ENCODE peak calls at places on chromosomes 16 and 17, in five cellular contexts. One of them, this sample, is unnamed.

GRCh38 chr17:81044764-81045589 is 10.0 kb downstream of the BAIAP2 start:
- DNase-seq in tibial artery: peak
- DNase-seq in fibroblast of pulmonary artery: peak
- DNase-seq in astrocyte: peak
- DNase-seq in omental fat pad: peak
- DNase-seq in this sample: peak

GRCh38 chr17:19897901-19898300 is 30.2 kb upstream of the ULK2 start:
- DNase-seq in fibroblast of pulmonary artery: peak
- DNase-seq in omental fat pad: no peak
- DNase-seq in tibial artery: no peak
- DNase-seq in astrocyte: peak
- DNase-seq in this sample: no peak

GRCh38 chr17:3511841-3512511 is 36.2 kb downstream of the ASPA start:
- DNase-seq in tibial artery: no peak
- DNase-seq in fibroblast of pulmonary artery: no peak
- DNase-seq in omental fat pad: no peak
- DNase-seq in astrocyte: no peak
- DNase-seq in this sample: no peak

GRCh38 chr17:21228111-21228510 is 14.2 kb upstream of the TMEM11 start:
- DNase-seq in fibroblast of pulmonary artery: no peak
- DNase-seq in astrocyte: no peak
- DNase-seq in omental fat pad: no peak
- DNase-seq in tibial artery: no peak
- DNase-seq in this sample: no peak

GRCh38 chr17:12995896-12996295 is 21.9 kb downstream of the ELAC2 start:
- DNase-seq in omental fat pad: no peak
- DNase-seq in tibial artery: no peak
- DNase-seq in fibroblast of pulmonary artery: no peak
- DNase-seq in astrocyte: no peak
- DNase-seq in this sample: no peak

GRCh38 chr17:41527076-41528023 is 758 bp downstream of the KRT19 start:
- DNase-seq in tibial artery: no peak
- DNase-seq in astrocyte: no peak
- DNase-seq in omental fat pad: no peak
- DNase-seq in fibroblast of pulmonary artery: no peak
- DNase-seq in this sample: peak

GRCh38 chr17:15123593-15124590 is 141.2 kb downstream of the PMP22 start:
- DNase-seq in tibial artery: no peak
- DNase-seq in fibroblast of pulmonary artery: no peak
- DNase-seq in omental fat pad: no peak
- DNase-seq in astrocyte: peak
- DNase-seq in this sample: no peak

GRCh38 chr17:5413682-5414081 is 5.8 kb downstream of the NUP88 start:
- DNase-seq in fibroblast of pulmonary artery: peak
- DNase-seq in astrocyte: peak
- DNase-seq in omental fat pad: no peak
- DNase-seq in tibial artery: no peak
- DNase-seq in this sample: no peak

GRCh38 chr16:78503501-78504110 is 404.2 kb downstream of the WWOX start:
- DNase-seq in tibial artery: peak
- DNase-seq in omental fat pad: no peak
- DNase-seq in fibroblast of pulmonary artery: peak
- DNase-seq in astrocyte: peak
- DNase-seq in this sample: peak

GRCh38 chr17:35554668-35555067 is 6.0 kb downstream of the SLFN14 start:
- DNase-seq in tibial artery: no peak
- DNase-seq in astrocyte: no peak
- DNase-seq in omental fat pad: no peak
- DNase-seq in fibroblast of pulmonary artery: no peak
- DNase-seq in this sample: no peak

DNA sequence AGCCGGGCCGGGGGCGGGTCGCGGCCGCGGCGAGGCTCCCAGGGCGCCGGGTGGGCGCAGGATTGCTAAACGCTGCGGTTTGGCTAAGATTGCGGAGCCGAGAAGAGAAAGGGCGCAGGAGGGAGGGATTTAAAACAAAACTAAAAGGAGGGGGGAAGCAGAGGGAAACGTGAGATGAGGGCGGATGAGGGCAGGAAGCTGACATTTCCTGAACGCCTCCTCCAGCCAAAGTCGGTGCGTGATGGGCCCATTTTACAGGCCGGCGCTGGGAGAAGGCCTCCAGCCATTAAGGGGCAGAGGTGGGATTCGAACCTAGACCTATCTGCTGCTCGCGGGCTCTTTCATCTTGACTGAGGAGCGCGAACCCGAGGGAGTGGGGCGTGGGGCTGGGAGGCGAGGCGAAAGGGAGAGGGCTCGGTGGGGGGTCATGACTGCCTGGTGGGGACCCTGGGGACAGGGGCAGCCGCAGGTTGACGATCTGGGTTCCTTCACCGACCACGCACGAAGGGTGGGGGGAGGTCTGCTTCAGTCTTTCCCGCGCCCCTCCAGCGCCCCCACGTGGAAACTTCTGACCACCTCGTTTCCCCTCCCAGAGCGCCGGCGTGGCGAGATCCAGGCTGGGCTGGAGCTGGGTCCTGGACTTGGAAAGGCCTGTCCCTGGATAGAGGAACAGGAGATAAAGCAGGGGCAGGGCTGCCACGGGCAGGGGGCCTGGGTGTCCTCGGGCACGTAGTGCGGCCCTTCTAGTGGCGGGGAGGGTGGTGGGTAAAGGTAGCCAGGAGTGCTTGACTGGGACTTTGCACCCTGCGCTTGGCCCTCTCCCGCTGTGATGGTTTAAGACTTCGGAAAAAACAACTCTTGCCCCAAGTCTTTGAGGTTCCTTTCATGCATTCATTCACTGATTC is 3.8 kb upstream of the TAC4 start:
- DNase-seq in fibroblast of pulmonary artery: peak
- DNase-seq in tibial artery: peak
- DNase-seq in omental fat pad: peak
- DNase-seq in astrocyte: peak
- DNase-seq in this sample: peak
- TF ChIP-seq CTCF in fibroblast of pulmonary artery: peak
- TF ChIP-seq CTCF in tibial artery: peak
- TF ChIP-seq CTCF in omental fat pad: no peak
- TF ChIP-seq CTCF in astrocyte: peak
- TF ChIP-seq CTCF in this sample: peak

GRCh38 chr16:56305956-56306565 is 114.8 kb downstream of the GNAO1 start:
- DNase-seq in omental fat pad: no peak
- DNase-seq in fibroblast of pulmonary artery: no peak
- DNase-seq in tibial artery: no peak
- DNase-seq in astrocyte: peak
- DNase-seq in this sample: no peak
- TF ChIP-seq CTCF in omental fat pad: no peak
- TF ChIP-seq CTCF in fibroblast of pulmonary artery: no peak
- TF ChIP-seq CTCF in tibial artery: no peak
- TF ChIP-seq CTCF in astrocyte: no peak
- TF ChIP-seq CTCF in this sample: no peak

DNA sequence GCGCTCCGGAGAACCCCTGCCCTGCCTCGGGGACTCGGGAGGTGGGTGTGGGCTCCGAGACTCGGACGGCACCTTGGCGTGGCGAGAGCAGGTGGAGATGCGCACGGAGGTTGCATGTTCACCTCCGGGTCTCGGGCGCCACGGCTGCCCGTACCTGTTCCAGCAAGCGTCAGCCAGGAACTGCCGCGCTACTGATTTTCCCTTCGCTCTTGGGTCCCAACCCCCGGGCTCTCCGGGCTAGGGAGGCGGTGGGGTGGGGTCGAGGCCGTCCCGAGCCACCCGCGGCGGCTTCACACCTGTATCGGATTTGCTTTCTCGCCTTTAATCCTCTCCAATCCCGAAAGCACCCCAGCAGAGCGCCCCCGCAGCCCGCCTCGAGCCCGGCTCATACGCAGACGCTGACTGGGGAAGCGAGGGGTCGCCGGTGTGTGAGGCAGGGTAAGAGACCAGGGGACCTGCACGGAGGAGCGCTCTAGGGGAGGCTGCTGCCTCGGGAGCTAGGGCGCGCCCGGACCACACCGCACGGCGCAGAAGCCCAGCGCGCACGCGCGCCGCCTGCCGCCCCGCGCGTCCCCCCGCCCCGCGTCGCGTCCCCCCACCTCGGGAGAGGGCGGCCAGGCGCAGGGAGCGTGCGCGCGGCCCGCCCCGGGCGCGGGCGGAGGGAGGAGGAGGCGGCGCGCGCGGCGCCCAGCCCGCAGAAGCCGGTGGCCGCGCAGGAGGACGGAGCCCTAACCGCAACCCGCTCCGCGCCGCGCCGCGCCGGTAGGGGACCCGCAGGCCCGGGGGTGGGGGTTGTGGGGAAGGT is at the start of gene DUSP14:
- DNase-seq in astrocyte: peak
- DNase-seq in omental fat pad: no peak
- DNase-seq in tibial artery: peak
- DNase-seq in fibroblast of pulmonary artery: peak
- DNase-seq in this sample: peak
- TF ChIP-seq CTCF in astrocyte: no peak
- TF ChIP-seq CTCF in omental fat pad: no peak
- TF ChIP-seq CTCF in tibial artery: no peak
- TF ChIP-seq CTCF in fibroblast of pulmonary artery: no peak
- TF ChIP-seq CTCF in this sample: no peak

GRCh38 chr17:82229686-82230626 is 1.1 kb downstream of the SLC16A3 start:
- DNase-seq in fibroblast of pulmonary artery: no peak
- DNase-seq in tibial artery: no peak
- DNase-seq in astrocyte: no peak
- DNase-seq in omental fat pad: no peak
- DNase-seq in this sample: no peak

GRCh38 chr17:82232322-82232785 is 3.5 kb downstream of the SLC16A3 start:
- DNase-seq in omental fat pad: no peak
- DNase-seq in fibroblast of pulmonary artery: no peak
- DNase-seq in astrocyte: no peak
- DNase-seq in tibial artery: no peak
- DNase-seq in this sample: no peak

GRCh38 chr17:82231562-82232321 is 2.9 kb downstream of the SLC16A3 start:
- DNase-seq in astrocyte: no peak
- DNase-seq in fibroblast of pulmonary artery: peak
- DNase-seq in omental fat pad: no peak
- DNase-seq in tibial artery: peak
- DNase-seq in this sample: peak

GRCh38 chr17:82231312-82231561 is 2.4 kb downstream of the SLC16A3 start:
- DNase-seq in tibial artery: no peak
- DNase-seq in astrocyte: no peak
- DNase-seq in omental fat pad: no peak
- DNase-seq in fibroblast of pulmonary artery: no peak
- DNase-seq in this sample: no peak

GRCh38 chr17:82230627-82231311 is 1.9 kb downstream of the SLC16A3 start:
- DNase-seq in astrocyte: peak
- DNase-seq in omental fat pad: no peak
- DNase-seq in tibial artery: peak
- DNase-seq in fibroblast of pulmonary artery: peak
- DNase-seq in this sample: peak
- TF ChIP-seq CTCF in astrocyte: peak
- TF ChIP-seq CTCF in omental fat pad: no peak
- TF ChIP-seq CTCF in tibial artery: peak
- TF ChIP-seq CTCF in fibroblast of pulmonary artery: peak
- TF ChIP-seq CTCF in this sample: peak

DNA sequence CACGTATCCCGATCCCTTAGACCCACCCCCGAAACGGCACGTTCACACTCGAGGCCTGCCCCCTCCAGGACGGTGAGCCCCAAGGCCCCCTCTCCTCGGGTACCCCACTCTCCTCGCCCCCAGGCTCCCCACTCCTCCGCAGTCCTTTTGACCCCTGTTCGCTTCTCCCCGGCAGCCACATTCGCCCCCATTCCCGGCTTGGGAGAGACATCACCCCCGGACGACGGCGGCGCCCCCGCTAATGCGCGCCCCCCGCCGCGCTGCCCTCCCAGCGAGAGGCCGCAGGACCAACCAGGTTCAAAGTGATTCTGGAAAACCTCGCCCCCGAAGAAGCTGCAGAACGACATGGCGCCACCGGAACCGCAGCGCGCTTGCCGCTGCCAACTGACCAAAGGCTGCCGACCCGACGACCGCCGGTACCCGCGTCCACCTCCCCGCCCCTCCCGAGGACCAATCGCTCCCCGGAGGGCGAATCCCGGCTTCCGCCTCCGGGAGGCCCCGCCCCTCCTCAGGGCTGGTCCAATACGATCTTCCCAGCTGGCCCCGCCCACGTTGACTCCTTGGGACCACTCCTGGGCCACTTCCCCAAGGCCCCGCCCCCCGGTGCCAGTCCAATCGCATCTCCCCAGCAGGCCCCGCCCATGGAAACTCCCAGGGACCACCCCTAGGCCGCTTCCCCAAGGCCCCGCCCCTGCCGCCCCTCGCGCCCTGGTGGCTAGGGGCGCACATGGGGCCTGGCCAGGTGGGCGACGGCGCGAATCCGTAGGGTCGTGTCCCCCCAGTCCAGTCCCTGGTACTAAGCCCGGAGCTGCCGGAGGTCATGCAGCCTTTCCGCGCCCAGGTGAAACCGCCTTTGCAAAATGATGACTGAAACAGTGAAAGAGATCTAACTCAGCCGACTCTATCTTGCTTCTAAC is at the start of gene MSRB1:
- DNase-seq in fibroblast of pulmonary artery: peak
- DNase-seq in omental fat pad: peak
- DNase-seq in astrocyte: peak
- DNase-seq in tibial artery: peak
- DNase-seq in this sample: peak
- TF ChIP-seq CTCF in fibroblast of pulmonary artery: no peak
- TF ChIP-seq CTCF in omental fat pad: no peak
- TF ChIP-seq CTCF in astrocyte: no peak
- TF ChIP-seq CTCF in tibial artery: no peak
- TF ChIP-seq CTCF in this sample: no peak

DNA sequence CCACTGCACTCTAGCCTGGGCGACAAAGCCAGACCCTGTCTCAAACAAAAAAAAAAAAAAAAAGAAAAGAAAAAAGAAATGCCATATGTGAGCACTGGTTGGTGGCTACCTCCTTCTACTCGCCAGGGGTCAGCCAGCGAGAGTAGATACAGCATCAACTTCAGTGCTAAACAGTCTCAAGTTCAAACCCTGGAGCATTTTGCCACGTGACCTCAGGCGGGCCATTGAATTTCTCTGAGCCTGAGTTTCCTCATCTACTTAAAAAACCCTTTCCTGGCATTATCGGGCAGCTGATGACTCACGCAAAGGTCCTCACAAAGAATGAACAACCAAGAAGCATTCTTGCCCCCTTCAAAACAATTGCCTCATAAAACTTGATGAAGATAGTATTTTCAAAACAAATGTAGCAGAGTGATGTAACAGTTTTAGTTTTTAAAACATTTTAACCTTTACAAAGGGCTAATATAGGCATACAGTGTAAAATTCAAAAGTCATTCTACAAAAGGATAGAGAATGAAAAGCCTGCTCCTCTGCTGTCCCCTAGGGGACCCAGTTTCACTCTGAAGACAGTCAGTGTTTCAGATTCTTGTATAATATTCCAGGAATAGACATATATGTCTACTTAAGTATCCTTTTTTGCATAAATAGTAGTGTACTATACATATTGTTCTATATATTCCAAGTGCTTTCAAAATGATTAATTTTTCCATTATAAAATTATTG is 28.4 kb downstream of the DNAH2 start:
- DNase-seq in omental fat pad: peak
- DNase-seq in fibroblast of pulmonary artery: peak
- DNase-seq in astrocyte: peak
- DNase-seq in tibial artery: peak
- DNase-seq in this sample: peak
- TF ChIP-seq CTCF in omental fat pad: no peak
- TF ChIP-seq CTCF in fibroblast of pulmonary artery: peak
- TF ChIP-seq CTCF in astrocyte: no peak
- TF ChIP-seq CTCF in tibial artery: no peak
- TF ChIP-seq CTCF in this sample: no peak

GRCh38 chr16:2963611-2964415 is at the start of gene KREMEN2:
- DNase-seq in omental fat pad: no peak
- DNase-seq in astrocyte: no peak
- DNase-seq in fibroblast of pulmonary artery: no peak
- DNase-seq in tibial artery: no peak
- DNase-seq in this sample: peak
- TF ChIP-seq CTCF in omental fat pad: no peak
- TF ChIP-seq CTCF in astrocyte: no peak
- TF ChIP-seq CTCF in fibroblast of pulmonary artery: no peak
- TF ChIP-seq CTCF in tibial artery: no peak
- TF ChIP-seq CTCF in this sample: no peak